ENCODE peak calls at places on chromosomes 6 and 20, in eight cellular contexts. T is NT2/D1; H is heart right ventricle; I is cardiac muscle cell; X is adipocyte; E is HCT116; B is fibroblast of lung; C is effector memory CD4-positive, alpha-beta T cell. N is an unnamed sample.

GRCh38 chr20:42739692-42740091 is 450.0 kb downstream of the PTPRT start:
- DNase-seq in X (no peak), B (no peak), I (no peak), C (no peak), H (no peak), E (no peak), T (no peak), N (no peak)

GRCh38 chr6:147310511-147310910 is 106.3 kb downstream of the STXBP5 start:
- DNase-seq in X (no peak), H (no peak), B (no peak), T (no peak), E (no peak), C (no peak), I (no peak), N (no peak)

GRCh38 chr6:41781302-41781711 is 725 bp downstream of the PRICKLE4 start:
- DNase-seq in T (no peak), X (no peak), H (no peak), E (no peak), B (no peak), I (no peak), C (no peak), N (no peak)

GRCh38 chr20:62740286-62741141 is 31.9 kb downstream of the NTSR1 start:
- DNase-seq in H (peak; percentile 16), C (peak; percentile 87), X (peak; percentile 75), E (peak; percentile 97), I (no peak), T (no peak), B (peak; percentile 91), N (peak; percentile 61)

GRCh38 chr20:42981258-42981657 is 208.4 kb downstream of the PTPRT start:
- DNase-seq in C (no peak), B (no peak), E (no peak), X (no peak), I (no peak), H (no peak), T (no peak), N (no peak)

GRCh38 chr6:118581489-118581959 is 33.4 kb downstream of the PLN start:
- DNase-seq in E (no peak), B (peak; percentile 81), I (no peak), T (no peak), H (no peak), X (peak; percentile 77), C (no peak), N (no peak)

GRCh38 chr6:80938131-80938530 is 814.4 kb downstream of the TENT5A start:
- DNase-seq in T (no peak), I (no peak), E (no peak), H (no peak), B (no peak), C (no peak), X (no peak), N (no peak)

GRCh38 chr6:21836772-21837460 is 243.4 kb downstream of the SOX4 start:
- DNase-seq in H (no peak), I (no peak), C (no peak), T (no peak), X (no peak), E (no peak), B (no peak), N (no peak)

GRCh38 chr6:154247119-154247814 is 109.3 kb downstream of the IPCEF1 start:
- DNase-seq in C (no peak), T (no peak), H (no peak), B (no peak), X (no peak), I (peak; percentile 4), E (no peak), N (no peak)

GRCh38 chr20:57439432-57439831 is 48.2 kb downstream of the RBM38 start:
- DNase-seq in E (no peak), I (no peak), H (peak; percentile 79), X (no peak), T (no peak), B (no peak), C (no peak), N (no peak)

GRCh38 chr6:163501022-163501421 is 86.5 kb downstream of the QKI start:
- DNase-seq in C (no peak), H (no peak), I (no peak), X (no peak), B (no peak), T (no peak), E (no peak), N (no peak)

GRCh38 chr20:13170771-13171170 is 50.3 kb upstream of the ISM1 start:
- DNase-seq in B (no peak), E (no peak), X (no peak), H (no peak), T (no peak), C (no peak), I (no peak), N (no peak)

GRCh38 chr6:69865126-69865525 is 1.2 kb upstream of the COL19A1 start:
- DNase-seq in I (no peak), C (no peak), T (no peak), X (peak; percentile 89), E (no peak), B (peak; percentile 47), H (no peak), N (no peak)

GRCh38 chr6:7108964-7109836 is 1.4 kb downstream of the RREB1 start:
- DNase-seq in I (peak; percentile 74), C (peak; percentile 22), B (peak; percentile 75), E (no peak), H (peak; percentile 55), T (no peak), X (peak; percentile 92), N (peak; percentile 42)

GRCh38 chr6:14110001-14110818 is 7.4 kb upstream of the CD83 start:
- DNase-seq in T (no peak), E (no peak), C (no peak), H (no peak), B (no peak), I (no peak), X (no peak), N (no peak)

GRCh38 chr20:23048283-23049200 is 930 bp downstream of the THBD start:
- DNase-seq in B (peak; percentile 22), T (no peak), I (peak; percentile 60), X (peak; percentile 56), E (no peak), H (peak; percentile 75), C (no peak), N (peak; percentile 60)

GRCh38 chr6:140487586-140487985 is 1113.1 kb upstream of the CITED2 start:
- DNase-seq in C (no peak), T (no peak), H (no peak), E (no peak), X (peak; percentile 53), B (no peak), I (no peak), N (no peak)

GRCh38 chr6:135062735-135063134 is 8.1 kb upstream of the HBS1L start:
- DNase-seq in E (no peak), H (no peak), T (no peak), I (no peak), C (no peak), X (no peak), B (no peak), N (no peak)

GRCh38 chr20:34705008-34705382 is 851 bp downstream of the TP53INP2 start:
- DNase-seq in H (no peak), I (no peak), C (no peak), B (no peak), E (no peak), T (no peak), X (no peak), N (no peak)
- H3K4me3 ChIP-seq in H (peak overlapping the region; percentile 82), I (peak overlapping the region; percentile 70), C (peak overlapping the region; percentile 62), B (peak overlapping the region; percentile 75), E (peak overlapping the region; percentile 77), T (peak overlapping the region; percentile 76), X (peak overlapping the region; percentile 94), N (peak overlapping the region; percentile 98)

GRCh38 chr6:31760790-31761189 is 1.7 kb upstream of the SAPCD1 start:
- DNase-seq in E (no peak), I (no peak), B (no peak), C (no peak), T (no peak), X (no peak), H (no peak), N (no peak)

GRCh38 chr6:31763617-31763940 is 1.1 kb downstream of the SAPCD1 start:
- DNase-seq in E (no peak), B (peak; percentile 59), X (peak; percentile 47), H (no peak), C (no peak), T (peak; percentile 77), I (no peak), N (peak; percentile 50)

GRCh38 chr6:31762878-31763616 is 591 bp downstream of the SAPCD1 start:
- DNase-seq in T (no peak), C (no peak), X (no peak), E (no peak), I (no peak), B (no peak), H (no peak), N (no peak)

GRCh38 chr6:31762356-31762755 is at the start of gene SAPCD1:
- DNase-seq in I (no peak), H (no peak), B (no peak), X (no peak), C (no peak), E (no peak), T (no peak), N (no peak)

GRCh38 chr6:31761343-31761742 is 1.1 kb upstream of the SAPCD1 start:
- DNase-seq in B (no peak), T (no peak), I (no peak), X (no peak), H (no peak), E (no peak), C (no peak), N (no peak)
- H3K36me3 ChIP-seq in B (peaks cover 7% of the 10 kb centered on the region), T (peaks cover 59% of the 10 kb centered on the region), I (no peaks in the 10 kb centered on the region), X (no peaks in the 10 kb centered on the region), H (peaks cover 7% of the 10 kb centered on the region), E (peaks cover 3% of the 10 kb centered on the region), C (peaks cover 7% of the 10 kb centered on the region), N (peaks cover 5% of the 10 kb centered on the region)

DNA sequence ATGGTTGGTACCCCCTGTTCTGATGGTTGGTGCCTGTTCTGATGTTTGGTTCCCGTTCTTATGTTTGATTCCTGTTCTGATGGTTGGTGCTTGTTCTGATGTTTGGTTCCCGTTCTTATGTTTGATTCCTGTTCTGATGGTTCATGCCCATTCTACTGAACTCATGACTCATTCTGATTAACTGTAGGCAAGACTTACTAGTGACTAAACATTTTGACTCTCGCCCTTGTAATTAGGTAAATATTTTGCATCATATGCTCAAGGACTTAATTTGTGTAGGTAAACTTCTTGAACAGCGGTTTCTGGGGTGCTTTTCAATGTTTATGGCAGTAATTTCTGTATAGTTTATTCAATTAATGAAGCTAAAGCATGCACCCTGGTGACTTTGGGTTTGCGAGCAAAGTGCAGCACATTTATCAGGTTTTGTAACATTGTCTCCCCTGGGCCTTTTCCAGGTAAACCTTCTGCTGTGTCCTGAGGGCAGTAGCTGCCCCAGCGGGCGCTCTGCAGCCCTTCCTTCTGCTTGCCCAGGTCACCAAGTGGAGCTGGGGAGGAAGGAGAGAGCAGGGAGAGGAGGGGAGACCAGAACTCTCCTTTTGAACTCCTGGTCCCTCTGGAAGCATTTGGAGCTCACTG is 145.8 kb downstream of the DLL1 start:
- DNase-seq in H (no peak), C (no peak), X (no peak), E (no peak), I (no peak), B (no peak), T (no peak), N (no peak)
- H3K4me1 ChIP-seq in H (peaks cover 16% of the 10 kb centered on the region), C (peaks cover 7% of the 10 kb centered on the region), X (no peaks in the 10 kb centered on the region), E (no peaks in the 10 kb centered on the region), I (no peaks in the 10 kb centered on the region), B (no peaks in the 10 kb centered on the region), T (peaks cover 3% of the 10 kb centered on the region), N (no peaks in the 10 kb centered on the region)

DNA sequence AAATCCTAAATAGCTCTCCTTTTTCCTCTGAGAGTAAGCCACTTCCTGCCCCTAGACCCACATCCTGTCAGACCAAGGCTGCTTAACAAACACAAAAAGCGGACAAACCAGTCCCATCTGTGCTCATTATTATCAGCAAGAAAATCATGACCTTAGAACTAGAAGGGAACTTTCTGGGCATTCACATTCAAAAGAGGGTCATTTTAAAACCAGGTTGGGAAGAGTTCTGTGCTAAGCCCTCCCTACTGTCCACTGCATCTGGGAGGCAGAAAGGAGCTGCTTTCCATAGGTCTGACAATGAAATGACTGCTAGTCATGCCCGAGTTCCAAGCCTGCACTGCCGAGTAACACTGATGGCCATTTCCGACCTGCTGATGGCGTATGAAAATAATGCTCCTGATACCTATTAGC is 15.4 kb downstream of the EZR start:
- DNase-seq in B (peak; percentile 50), C (no peak), I (no peak), E (no peak), X (no peak), H (no peak), T (no peak), N (no peak)
- H3K4me3 ChIP-seq in B (no peak overlapping the region), C (peak overlapping the region; percentile 29), I (no peak overlapping the region), E (no peak overlapping the region), X (no peak overlapping the region), H (no peak overlapping the region), T (no peak overlapping the region), N (no peak overlapping the region)